ENCODE peak calls at places on chromosome 22, in ten cellular contexts. W, V, E, X, Q, G, T, R, H and K are unnamed samples.

GRCh38 chr22:47690166-47690565 is 927.7 kb downstream of the TBC1D22A start:
- DNase-seq in W (no peak), V (no peak), E (no peak), X (no peak), Q (no peak), G (no peak), T (no peak), R (no peak), H (no peak), K (no peak)

GRCh38 chr22:24329453-24329852 is 58.8 kb downstream of the SPECC1L start:
- DNase-seq in W (no peak), V (no peak), E (no peak), X (no peak), Q (no peak), G (no peak), T (no peak), R (no peak), H (no peak), K (no peak)

GRCh38 chr22:35552186-35552842 is 11.7 kb downstream of the RASD2 start:
- DNase-seq in W (no peak), V (peak), E (peak), X (no peak), Q (peak), G (peak), T (no peak), R (peak), H (peak), K (peak)

GRCh38 chr22:48576333-48577013 is 1251.2 kb downstream of the BRD1 start:
- DNase-seq in W (no peak), V (peak), E (no peak), X (no peak), Q (no peak), G (peak), T (peak), R (no peak), H (no peak), K (no peak)

GRCh38 chr22:27097933-27098332 is 440.5 kb downstream of the MIAT start:
- DNase-seq in W (no peak), V (no peak), E (no peak), X (no peak), Q (no peak), G (no peak), T (peak), R (no peak), H (no peak), K (no peak)

GRCh38 chr22:50600541-50600940 is at the start of gene MAPK8IP2:
- DNase-seq in W (no peak), V (no peak), E (no peak), X (no peak), Q (no peak), G (peak), T (peak), R (no peak), H (peak), K (no peak)

GRCh38 chr22:47160781-47161520 is 398.5 kb downstream of the TBC1D22A start:
- DNase-seq in W (no peak), V (no peak), E (no peak), X (no peak), Q (no peak), G (no peak), T (no peak), R (no peak), H (no peak), K (no peak)

GRCh38 chr22:17269224-17269606 is 50.0 kb upstream of the ADA2 start:
- DNase-seq in W (no peak), V (no peak), E (no peak), X (no peak), Q (no peak), G (no peak), T (no peak), R (no peak), H (no peak), K (no peak)

GRCh38 chr22:24584871-24585411 is 7.9 kb downstream of the LRRC75B start:
- DNase-seq in W (no peak), V (no peak), E (no peak), X (no peak), Q (no peak), G (no peak), T (no peak), R (no peak), H (no peak), K (no peak)

GRCh38 chr22:35634015-35634414 is 14.2 kb upstream of the APOL6 start:
- DNase-seq in W (no peak), V (no peak), E (no peak), X (no peak), Q (no peak), G (no peak), T (no peak), R (no peak), H (no peak), K (no peak)

GRCh38 chr22:19707347-19708322 is 6.7 kb upstream of the SEPTIN5 start:
- DNase-seq in W (no peak), V (no peak), E (no peak), X (no peak), Q (no peak), G (no peak), T (no peak), R (no peak), H (no peak), K (no peak)

GRCh38 chr22:45096256-45096907 is 67.3 kb upstream of the NUP50 start:
- DNase-seq in W (no peak), V (peak), E (peak), X (no peak), Q (peak), G (peak), T (peak), R (peak), H (peak), K (peak)

GRCh38 chr22:21643533-21644357 is 1.6 kb downstream of the SDF2L1 start:
- DNase-seq in W (no peak), V (no peak), E (no peak), X (no peak), Q (no peak), G (no peak), T (no peak), R (no peak), H (no peak), K (no peak)

GRCh38 chr22:22752556-22753477 is 108.4 kb downstream of the GGTLC2 start:
- DNase-seq in W (no peak), V (no peak), E (no peak), X (no peak), Q (no peak), G (peak), T (no peak), R (no peak), H (no peak), K (no peak)

GRCh38 chr22:24154826-24155225 is 26.5 kb upstream of the SUSD2 start:
- DNase-seq in W (no peak), V (no peak), E (no peak), X (no peak), Q (no peak), G (no peak), T (no peak), R (no peak), H (no peak), K (no peak)

GRCh38 chr22:41446057-41446501 is 522 bp downstream of the TOB2 start:
- DNase-seq in W (no peak), V (no peak), E (no peak), X (peak), Q (no peak), G (no peak), T (no peak), R (no peak), H (no peak), K (no peak)

GRCh38 chr22:30307026-30307574 is 17.8 kb upstream of the CASTOR1 start:
- DNase-seq in W (no peak), V (no peak), E (no peak), X (no peak), Q (no peak), G (no peak), T (no peak), R (no peak), H (no peak), K (no peak)

GRCh38 chr22:44247923-44248892 is 64.5 kb downstream of the SHISAL1 start:
- DNase-seq in W (no peak), V (no peak), E (no peak), X (no peak), Q (no peak), G (no peak), T (no peak), R (no peak), H (no peak), K (no peak)

GRCh38 chr22:23551385-23551784 is 28.7 kb downstream of the IGLL1 start:
- DNase-seq in W (no peak), V (no peak), E (no peak), X (no peak), Q (no peak), G (no peak), T (no peak), R (no peak), H (no peak), K (no peak)

GRCh38 chr22:48704335-48704734 is 1123.3 kb downstream of the BRD1 start:
- DNase-seq in W (no peak), V (no peak), E (no peak), X (peak), Q (no peak), G (no peak), T (peak), R (no peak), H (no peak), K (no peak)

GRCh38 chr22:24033731-24034130 is 22.6 kb downstream of the CABIN1 start:
- DNase-seq in W (no peak), V (no peak), E (no peak), X (no peak), Q (no peak), G (no peak), T (no peak), R (no peak), H (no peak), K (no peak)

GRCh38 chr22:44337658-44338004 is 24.9 kb upstream of the SHISAL1 start:
- DNase-seq in W (no peak), V (no peak), E (peak), X (no peak), Q (no peak), G (no peak), T (peak), R (peak), H (no peak), K (no peak)

GRCh38 chr22:30868663-30869385 is 99.8 kb downstream of the MORC2 start:
- DNase-seq in W (no peak), V (peak), E (no peak), X (no peak), Q (no peak), G (no peak), T (no peak), R (no peak), H (no peak), K (no peak)

GRCh38 chr22:34858026-34858425 is 207.9 kb upstream of the ISX start:
- DNase-seq in W (no peak), V (no peak), E (no peak), X (no peak), Q (no peak), G (no peak), T (no peak), R (no peak), H (no peak), K (no peak)

GRCh38 chr22:44947029-44947428 is 62.8 kb downstream of the PHF21B start:
- DNase-seq in W (no peak), V (no peak), E (no peak), X (no peak), Q (no peak), G (no peak), T (no peak), R (no peak), H (no peak), K (no peak)

GRCh38 chr22:46425011-46425410 is 89.5 kb downstream of the TRMU start:
- DNase-seq in W (no peak), V (no peak), E (no peak), X (no peak), Q (no peak), G (no peak), T (no peak), R (no peak), H (no peak), K (no peak)

GRCh38 chr22:23716811-23717801 is 26.3 kb downstream of the RGL4 start:
- DNase-seq in W (peak), V (peak), E (peak), X (peak), Q (peak), G (peak), T (peak), R (peak), H (peak), K (peak)

GRCh38 chr22:29275819-29276565 is 7.9 kb downstream of the EWSR1 start:
- DNase-seq in W (no peak), V (no peak), E (no peak), X (no peak), Q (no peak), G (no peak), T (no peak), R (no peak), H (no peak), K (peak)